ENCODE peak calls at places on chromosomes 3 and 15, in six cellular contexts. H, S, X, B, J and F are unnamed samples.
A peak's percentile ranks its signal among the peaks of the same experiment; 100 is the strongest.

GRCh38 chr15:60137711-60138396 is 133.7 kb downstream of the FOXB1 start:
- DNase-seq in H (no peak), S (no peak), X (no peak), B (no peak), J (no peak), F (no peak)

GRCh38 chr3:8712871-8713360 is 20.7 kb upstream of the CAV3 start:
- DNase-seq in H (no peak), S (no peak), X (no peak), B (no peak), J (no peak), F (no peak)

GRCh38 chr15:59867436-59867835 is 136.7 kb upstream of the FOXB1 start:
- DNase-seq in H (no peak), S (no peak), X (no peak), B (no peak), J (no peak), F (no peak)

GRCh38 chr15:101112336-101113113 is 139.3 kb downstream of the CHSY1 start:
- DNase-seq in H (no peak), S (no peak), X (no peak), B (no peak), J (no peak), F (no peak)

GRCh38 chr15:72233759-72234158 is 2.8 kb upstream of the PKM start:
- DNase-seq in H (no peak), S (no peak), X (no peak), B (no peak), J (no peak), F (no peak)

GRCh38 chr3:122786067-122786466 is 7.6 kb downstream of the HSPBAP1 start:
- DNase-seq in H (no peak), S (peak; percentile 13), X (no peak), B (no peak), J (no peak), F (no peak)

GRCh38 chr3:180531303-180532278 is 70.4 kb upstream of the TTC14 start:
- DNase-seq in H (no peak), S (no peak), X (no peak), B (no peak), J (no peak), F (no peak)

GRCh38 chr15:61796056-61796455 is 264.2 kb downstream of the VPS13C start:
- DNase-seq in H (no peak), S (no peak), X (no peak), B (no peak), J (no peak), F (no peak)

GRCh38 chr15:70260580-70260979 is 162.9 kb upstream of the TLE3 start:
- DNase-seq in H (no peak), S (no peak), X (no peak), B (no peak), J (no peak), F (no peak)

GRCh38 chr3:185070491-185071335 is 82.1 kb downstream of the C3orf70 start:
- DNase-seq in H (no peak), S (peak; percentile 39), X (peak; percentile 72), B (no peak), J (no peak), F (no peak)

DNA sequence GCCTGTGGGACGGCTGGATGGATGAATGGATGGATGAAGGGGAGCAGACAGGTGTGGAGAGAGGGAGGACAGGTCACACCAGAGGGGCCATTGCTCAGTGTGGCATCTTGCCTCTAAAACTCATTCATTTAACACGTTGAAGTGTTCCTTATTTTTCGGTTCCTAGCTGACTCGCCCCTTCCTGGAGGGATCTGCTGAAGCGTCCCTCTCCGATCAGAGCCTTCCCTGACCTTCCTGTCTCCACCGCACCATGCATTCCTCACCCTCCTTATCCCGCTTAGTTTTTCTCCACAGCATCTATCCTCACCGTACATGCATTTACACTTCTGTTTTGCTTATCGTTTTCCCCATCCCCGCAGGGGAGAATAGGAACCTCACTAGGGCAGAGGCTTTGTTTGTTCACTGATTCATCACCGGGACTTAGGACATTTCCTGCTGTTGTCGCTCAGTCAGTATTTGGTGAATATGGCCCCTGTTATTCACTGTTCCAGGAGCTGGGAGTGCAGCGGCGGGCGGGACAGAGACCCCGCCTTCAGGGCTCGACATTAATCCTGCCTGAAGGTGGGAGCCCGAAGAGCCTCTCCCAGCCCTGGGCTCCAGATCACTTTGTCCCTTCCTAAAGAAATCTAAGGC is 32.0 kb downstream of the FOXL2 start:
- DNase-seq in H (no peak), S (peak; percentile 50), X (no peak), B (no peak), J (no peak), F (no peak)
- TF ChIP-seq POLR2A in H (no peak), S (no peak), X (no peak), B (no peak), J (no peak), F (no peak)

DNA sequence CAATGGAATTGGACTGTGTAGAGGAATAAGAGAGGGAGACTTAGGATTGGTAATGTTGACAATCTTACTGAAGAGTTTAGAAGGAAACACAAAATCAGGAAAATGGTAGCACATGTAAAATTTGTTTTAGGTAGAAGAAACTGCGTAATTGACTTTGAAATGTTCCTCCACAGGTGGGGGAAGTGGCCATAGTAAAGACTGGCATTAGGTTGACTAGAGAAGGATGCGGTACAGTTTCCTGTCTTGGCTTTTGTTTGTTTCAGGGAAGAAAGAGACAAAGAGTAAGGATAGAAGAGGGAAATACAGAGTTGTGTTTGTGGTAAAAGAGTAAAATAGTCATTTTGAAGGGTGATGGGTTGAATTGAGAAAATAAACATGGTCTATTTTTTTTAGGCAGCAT is 253.6 kb upstream of the ZNF717 start:
- DNase-seq in H (no peak), S (no peak), X (no peak), B (no peak), J (no peak), F (no peak)
- H3K27ac ChIP-seq in H (no peak overlapping the region), S (no peak overlapping the region), X (no peak overlapping the region), B (no peak overlapping the region), J (no peak overlapping the region), F (no peak overlapping the region)

GRCh38 chr3:189404036-189404435 is 227.2 kb upstream of the TP63 start:
- DNase-seq in H (no peak), S (no peak), X (no peak), B (no peak), J (no peak), F (no peak)
- TF ChIP-seq EP300 in H (no peak), S (no peak), X (no peak), B (no peak), J (no peak), F (no peak)

DNA sequence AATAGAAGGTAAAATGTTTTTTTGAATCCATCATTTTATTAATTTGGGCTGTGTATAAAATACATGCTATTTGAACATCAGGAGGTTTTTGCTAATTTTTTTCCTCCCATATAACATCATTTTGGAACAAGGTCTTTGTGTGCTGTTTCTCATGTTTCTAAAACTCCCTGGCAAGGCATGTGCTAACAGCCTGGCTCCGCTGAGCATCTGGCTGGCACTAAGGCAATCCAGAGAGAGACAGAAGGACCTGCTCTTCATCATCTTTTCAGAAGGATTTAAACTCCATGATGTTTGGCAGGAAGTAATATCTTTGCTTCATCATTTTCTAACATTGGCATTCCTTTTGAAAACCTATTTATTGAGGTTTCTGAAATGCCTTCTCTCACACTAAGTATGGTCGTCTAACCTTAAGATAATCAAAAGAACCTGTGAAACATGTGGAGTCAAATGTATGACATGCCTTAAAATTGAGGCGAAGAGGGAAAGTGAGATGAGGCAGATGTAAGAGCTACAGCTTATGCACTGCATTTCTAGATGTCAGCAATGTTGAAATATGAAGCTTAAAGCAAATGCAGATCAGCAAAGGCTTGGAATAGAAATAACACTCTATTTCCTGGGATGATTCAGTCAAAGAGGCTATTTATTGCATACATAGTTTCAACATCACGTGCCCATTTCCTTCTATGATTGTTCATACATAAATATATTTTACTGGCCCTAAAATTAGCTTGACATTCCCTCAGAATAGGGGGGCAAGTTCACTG is 592.0 kb downstream of the ZNF385D start:
- DNase-seq in H (no peak), S (no peak), X (no peak), B (no peak), J (no peak), F (no peak)
- TF ChIP-seq POLR2A in H (no peak), S (no peak), X (no peak), B (no peak), J (no peak), F (no peak)

DNA sequence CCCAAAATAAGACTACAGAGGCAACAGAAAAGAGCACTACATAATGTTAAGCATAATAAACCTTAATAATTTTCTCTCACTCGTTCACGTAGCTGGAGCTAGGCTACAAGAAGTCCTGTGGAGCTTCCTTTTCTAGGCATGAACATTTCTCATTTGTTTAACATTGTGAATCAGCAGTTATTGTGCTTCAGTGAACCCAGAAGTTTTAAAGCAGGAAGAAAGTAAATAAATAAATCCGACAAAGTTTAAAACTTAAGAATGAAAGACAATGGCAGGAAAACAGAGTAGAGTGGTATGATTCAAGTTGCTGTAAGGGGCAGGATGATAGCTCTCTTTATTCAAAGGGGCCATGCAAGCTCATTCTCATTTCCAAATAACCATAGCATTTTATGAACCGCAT is 191.8 kb downstream of the LSAMP start:
- DNase-seq in H (no peak), S (no peak), X (no peak), B (no peak), J (no peak), F (no peak)
- H3K27ac ChIP-seq in H (no peak overlapping the region), S (no peak overlapping the region), X (no peak overlapping the region), B (no peak overlapping the region), J (no peak overlapping the region), F (no peak overlapping the region)

GRCh38 chr3:42581709-42582473 is at the start of gene SEC22C:
- DNase-seq in H (peak; percentile 98), S (peak; percentile 91), X (peak; percentile 95), B (peak; percentile 97), J (peak; percentile 96), F (peak; percentile 89)
- TF ChIP-seq EP300 in H (no peak), S (no peak), X (no peak), B (no peak), J (no peak), F (peak; percentile 96)

GRCh38 chr3:107045791-107046190 is 331.4 kb upstream of the CCDC54 start:
- DNase-seq in H (no peak), S (no peak), X (no peak), B (no peak), J (no peak), F (no peak)
- TF ChIP-seq POLR2A in H (no peak), S (no peak), X (no peak), B (no peak), J (no peak), F (no peak)

DNA sequence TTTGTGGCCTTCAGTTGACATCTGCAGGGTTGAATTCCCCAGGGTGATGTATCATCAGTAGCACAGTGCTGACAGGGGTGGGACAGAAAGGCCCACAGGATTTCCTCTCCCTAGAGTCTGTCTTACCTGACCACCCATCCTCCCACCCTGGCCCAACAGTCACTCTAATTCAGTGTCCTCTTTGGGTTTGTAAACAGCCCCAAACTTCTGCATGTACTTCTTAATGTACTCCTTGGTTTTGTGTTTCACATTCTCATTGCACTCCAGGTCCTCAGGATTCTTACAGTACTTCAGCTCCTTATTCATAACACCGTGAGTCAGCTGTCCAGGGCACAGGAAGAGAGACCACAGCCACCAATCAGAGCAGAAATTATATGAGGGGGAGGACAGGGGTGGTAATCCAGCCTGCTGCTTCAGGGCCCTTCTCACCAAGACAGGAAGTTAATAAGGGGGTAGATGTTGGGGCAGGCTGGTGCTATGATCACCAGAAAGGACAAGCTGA is 37.5 kb downstream of the NBEAL2 start:
- DNase-seq in H (no peak), S (no peak), X (no peak), B (no peak), J (no peak), F (no peak)
- H3K27ac ChIP-seq in H (no peak overlapping the region), S (no peak overlapping the region), X (no peak overlapping the region), B (no peak overlapping the region), J (peak overlapping the region; percentile 36), F (no peak overlapping the region)

GRCh38 chr15:74240002-74240568 is 4.0 kb downstream of the CCDC33 start:
- DNase-seq in H (peak; percentile 82), S (peak; percentile 93), X (peak; percentile 88), B (no peak), J (peak; percentile 95), F (peak; percentile 21)
- TF ChIP-seq EP300 in H (no peak), S (no peak), X (no peak), B (no peak), J (no peak), F (no peak)

GRCh38 chr3:4980229-4981159 is 1.3 kb downstream of the BHLHE40 start:
- DNase-seq in H (peak; percentile 97), S (peak; percentile 90), X (peak; percentile 95), B (peak; percentile 96), J (peak; percentile 95), F (peak; percentile 86)
- TF ChIP-seq POLR2A in H (no peak), S (no peak), X (peak; percentile 54), B (no peak), J (peak; percentile 14), F (peak; percentile 49)